ENCODE peak calls at places on chromosomes 6 and 20, in eight cellular contexts. I, P, Y, L, N, J, V and X are unnamed samples.

GRCh38 chr20:46012926-46013825 is 4.5 kb downstream of the MMP9 start:
- DNase-seq in L (no peak), J (no peak), V (no peak), Y (peak; percentile 63), P (no peak), N (no peak), I (no peak), X (no peak)

GRCh38 chr20:36175475-36175995 is 21.0 kb downstream of the EPB41L1 start:
- DNase-seq in Y (no peak), L (peak; percentile 3), J (no peak), V (peak; percentile 61), N (no peak), P (no peak), I (no peak), X (no peak)

GRCh38 chr6:70380771-70381435 is 32.4 kb upstream of the FAM135A start:
- DNase-seq in N (no peak), J (no peak), Y (no peak), P (no peak), I (no peak), L (no peak), V (no peak), X (no peak)

GRCh38 chr20:44970243-44970757 is 4.0 kb downstream of the STK4 start:
- DNase-seq in V (no peak), I (no peak), N (no peak), J (no peak), P (no peak), L (no peak), Y (no peak), X (peak; percentile 37)

GRCh38 chr6:166360243-166361079 is 18.1 kb upstream of the SFT2D1 start:
- DNase-seq in L (no peak), J (no peak), I (no peak), V (no peak), Y (no peak), N (peak; percentile 59), P (peak; percentile 55), X (no peak)

GRCh38 chr20:31663838-31664695 is 26.4 kb downstream of the COX4I2 start:
- DNase-seq in P (no peak), I (no peak), Y (peak; percentile 78), N (no peak), L (peak; percentile 79), J (no peak), V (no peak), X (no peak)

GRCh38 chr6:84455630-84456029 is 228.2 kb upstream of the CEP162 start:
- DNase-seq in N (no peak), P (no peak), Y (no peak), V (no peak), J (no peak), L (no peak), I (no peak), X (no peak)

GRCh38 chr6:124973780-124974179 is 11.5 kb downstream of the RNF217 start:
- DNase-seq in P (no peak), N (no peak), I (no peak), V (no peak), L (no peak), J (no peak), Y (no peak), X (no peak)

GRCh38 chr6:159977242-159978214 is 8.6 kb downstream of the IGF2R start:
- DNase-seq in I (no peak), L (no peak), N (no peak), J (peak; percentile 55), Y (no peak), V (no peak), P (peak; percentile 80), X (no peak)

GRCh38 chr6:107690864-107691661 is 133.1 kb downstream of the SCML4 start:
- DNase-seq in I (no peak), L (no peak), J (no peak), Y (no peak), P (no peak), V (no peak), N (no peak), X (no peak)

GRCh38 chr6:148533309-148534107 is 190.9 kb downstream of the SASH1 start:
- DNase-seq in Y (no peak), V (no peak), L (no peak), P (no peak), I (no peak), J (no peak), N (no peak), X (no peak)

GRCh38 chr6:148530976-148531375 is 188.3 kb downstream of the SASH1 start:
- DNase-seq in P (no peak), J (no peak), L (no peak), N (no peak), Y (no peak), V (no peak), I (no peak), X (no peak)

GRCh38 chr6:148530394-148530923 is 187.8 kb downstream of the SASH1 start:
- DNase-seq in I (no peak), N (no peak), P (no peak), V (no peak), J (no peak), Y (no peak), L (no peak), X (no peak)

GRCh38 chr6:148534871-148535270 is 192.2 kb downstream of the SASH1 start:
- DNase-seq in Y (no peak), N (no peak), J (no peak), V (no peak), P (no peak), I (no peak), L (no peak), X (no peak)

GRCh38 chr6:148532698-148533097 is 190.1 kb downstream of the SASH1 start:
- DNase-seq in I (no peak), J (no peak), L (no peak), Y (no peak), P (no peak), N (no peak), V (no peak), X (no peak)
- H3K36me3 ChIP-seq in I (no peaks in the 10 kb centered on the region), J (no peaks in the 10 kb centered on the region), L (no peaks in the 10 kb centered on the region), Y (peaks cover 80% of the 10 kb centered on the region), P (peaks cover 9% of the 10 kb centered on the region), N (no peaks in the 10 kb centered on the region), V (peaks cover 58% of the 10 kb centered on the region), X (no peaks in the 10 kb centered on the region)

DNA sequence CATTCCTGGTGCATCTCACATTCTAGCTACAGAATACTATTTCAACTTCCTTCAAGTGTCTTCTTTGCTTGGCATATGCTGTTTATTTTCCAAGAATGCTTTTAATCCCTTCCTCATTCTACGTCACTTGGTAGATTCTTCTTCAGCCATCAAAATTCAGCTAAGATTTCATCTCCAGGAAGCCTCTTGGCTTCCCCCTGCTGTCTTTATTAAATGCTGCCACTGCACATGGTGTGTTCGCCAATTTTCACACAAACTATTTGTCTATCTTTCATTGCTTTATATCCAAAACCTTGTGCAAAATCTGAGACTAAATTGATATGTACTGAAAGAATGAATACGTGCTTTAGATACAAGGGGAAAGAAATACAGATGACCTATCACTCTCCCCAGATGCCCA is 253.0 kb downstream of the RFPL4B start:
- DNase-seq in L (no peak), J (no peak), N (no peak), I (no peak), V (no peak), P (no peak), Y (no peak), X (no peak)
- TF ChIP-seq CTCF in L (no peak), J (no peak), N (peak; percentile 9), I (peak; percentile 7), V (no peak), P (no peak), Y (no peak), X (no peak)

GRCh38 chr20:49136817-49137571 is 51.1 kb downstream of the STAU1 start:
- DNase-seq in N (no peak), P (no peak), V (no peak), J (no peak), L (no peak), Y (no peak), I (no peak), X (no peak)
- H3K36me3 ChIP-seq in N (peaks cover 17% of the 10 kb centered on the region), P (no peaks in the 10 kb centered on the region), V (peaks cover 37% of the 10 kb centered on the region), J (peaks cover 62% of the 10 kb centered on the region), L (no peaks in the 10 kb centered on the region), Y (peaks cover 39% of the 10 kb centered on the region), I (peaks cover 2% of the 10 kb centered on the region), X (peaks cover 8% of the 10 kb centered on the region)

GRCh38 chr6:123715243-123715863 is 78.6 kb upstream of the TRDN start:
- DNase-seq in J (no peak), I (peak; percentile 7), N (peak; percentile 5), V (peak; percentile 22), L (no peak), Y (no peak), P (no peak), X (no peak)
- TF ChIP-seq CTCF in J (peak; percentile 61), I (peak; percentile 65), N (peak; percentile 54), V (peak; percentile 9), L (no peak), Y (peak; percentile 55), P (peak; percentile 72), X (peak; percentile 46)

GRCh38 chr6:138416201-138416600 is 12.2 kb downstream of the HEBP2 start:
- DNase-seq in J (no peak), V (no peak), Y (no peak), L (no peak), P (no peak), I (no peak), N (no peak), X (no peak)
- H3K36me3 ChIP-seq in J (no peaks in the 10 kb centered on the region), V (peaks cover 28% of the 10 kb centered on the region), Y (peaks cover 29% of the 10 kb centered on the region), L (peaks cover 13% of the 10 kb centered on the region), P (peaks cover 11% of the 10 kb centered on the region), I (peaks cover 10% of the 10 kb centered on the region), N (peaks cover 20% of the 10 kb centered on the region), X (no peaks in the 10 kb centered on the region)

DNA sequence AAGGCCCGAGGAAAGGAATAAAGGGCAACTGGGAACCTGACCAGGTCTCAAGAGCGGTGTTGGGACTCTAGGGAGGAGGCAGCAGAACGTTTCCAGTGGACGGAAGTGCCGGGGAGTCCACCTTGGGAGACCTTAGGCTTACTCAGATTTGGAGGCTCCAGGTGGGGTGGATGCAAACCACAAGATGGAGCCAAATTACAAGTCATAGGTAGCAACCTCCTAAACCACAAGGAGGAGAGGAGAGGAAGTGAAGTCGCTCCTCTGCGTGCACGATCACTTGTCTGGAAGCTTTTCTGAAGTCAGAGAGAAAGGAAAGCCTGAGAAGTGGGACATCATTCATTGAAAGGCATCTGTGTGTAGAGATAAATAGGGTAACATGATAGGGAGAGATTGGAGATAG is 9.3 kb downstream of the HLA-DOA start:
- DNase-seq in V (peak; percentile 81), P (no peak), N (peak; percentile 29), L (no peak), I (peak; percentile 66), J (peak; percentile 46), Y (no peak), X (no peak)
- TF ChIP-seq CTCF in V (peak; percentile 91), P (no peak), N (peak; percentile 32), L (no peak), I (peak; percentile 63), J (peak; percentile 61), Y (no peak), X (peak; percentile 44)

GRCh38 chr20:3339571-3339970 is 67.9 kb downstream of the DNAAF9 start:
- DNase-seq in P (no peak), V (no peak), N (no peak), L (no peak), Y (no peak), J (no peak), I (no peak), X (no peak)
- H3K36me3 ChIP-seq in P (no peaks in the 10 kb centered on the region), V (no peaks in the 10 kb centered on the region), N (peaks cover 23% of the 10 kb centered on the region), L (no peaks in the 10 kb centered on the region), Y (peaks cover 21% of the 10 kb centered on the region), J (no peaks in the 10 kb centered on the region), I (no peaks in the 10 kb centered on the region), X (no peaks in the 10 kb centered on the region)